ENCODE peak calls at places on chromosome 1, in eight cellular contexts. O is GM23338, H is transverse colon, W is stomach, P is suprapubic skin, U is upper lobe of left lung, M is sigmoid colon, K is HL-60. E is an unnamed sample.

GRCh38 chr1:98110674-98111073 is 189.8 kb upstream of the DPYD start:
- DNase-seq in O (no peak), H (no peak), W (no peak), P (no peak), U (no peak), M (no peak), K (no peak), E (no peak)

GRCh38 chr1:41534181-41535076 is 49.9 kb upstream of the EDN2 start:
- DNase-seq in O (no peak), H (no peak), W (no peak), P (peak), U (no peak), M (peak), K (no peak), E (no peak)

GRCh38 chr1:21620011-21620410 is 49.1 kb downstream of the RAP1GAP start:
- DNase-seq in O (no peak), H (no peak), W (no peak), P (no peak), U (no peak), M (no peak), K (no peak), E (no peak)

GRCh38 chr1:206739411-206740076 is 31.0 kb upstream of the IL19 start:
- DNase-seq in O (peak), H (peak), W (no peak), P (no peak), U (no peak), M (no peak), K (peak), E (no peak)

GRCh38 chr1:43883321-43883720 is 50.3 kb upstream of the ARTN start:
- DNase-seq in O (no peak), H (peak), W (no peak), P (no peak), U (no peak), M (no peak), K (peak), E (no peak)

GRCh38 chr1:61515096-61515495 is 209.8 kb downstream of the TM2D1 start:
- DNase-seq in O (no peak), H (no peak), W (no peak), P (no peak), U (no peak), M (no peak), K (no peak), E (no peak)

GRCh38 chr1:53060580-53060979 is 1.4 kb upstream of the PODN start:
- DNase-seq in O (no peak), H (no peak), W (no peak), P (no peak), U (no peak), M (peak), K (no peak), E (no peak)

GRCh38 chr1:201311356-201312011 is 28.2 kb downstream of the PKP1 start:
- DNase-seq in O (no peak), H (no peak), W (no peak), P (no peak), U (no peak), M (no peak), K (peak), E (no peak)

GRCh38 chr1:61318319-61319125 is 236.2 kb downstream of the NFIA start:
- DNase-seq in O (no peak), H (peak), W (no peak), P (no peak), U (no peak), M (peak), K (no peak), E (no peak)

GRCh38 chr1:58395355-58395754 is 151.2 kb downstream of the OMA1 start:
- DNase-seq in O (no peak), H (no peak), W (no peak), P (no peak), U (no peak), M (no peak), K (peak), E (no peak)

GRCh38 chr1:62299426-62300200 is 19.6 kb downstream of the KANK4 start:
- DNase-seq in O (no peak), H (peak), W (peak), P (no peak), U (no peak), M (no peak), K (no peak), E (no peak)

GRCh38 chr1:3463891-3464648 is 9.6 kb downstream of the ARHGEF16 start:
- DNase-seq in O (no peak), H (no peak), W (no peak), P (no peak), U (no peak), M (peak), K (no peak), E (no peak)

GRCh38 chr1:211603191-211603701 is 24.3 kb upstream of the SLC30A1 start:
- DNase-seq in O (no peak), H (peak), W (no peak), P (no peak), U (no peak), M (no peak), K (no peak), E (no peak)

GRCh38 chr1:168972887-168973286 is 133.6 kb upstream of the ATP1B1 start:
- DNase-seq in O (no peak), H (no peak), W (peak), P (no peak), U (peak), M (no peak), K (no peak), E (no peak)

GRCh38 chr1:106222415-106222814 is 834.1 kb upstream of the PRMT6 start:
- DNase-seq in O (peak), H (no peak), W (no peak), P (no peak), U (no peak), M (no peak), K (no peak), E (no peak)

GRCh38 chr1:45796946-45797345 is 6.5 kb upstream of the MAST2 start:
- DNase-seq in O (no peak), H (no peak), W (no peak), P (no peak), U (no peak), M (no peak), K (no peak), E (no peak)

GRCh38 chr1:51488372-51489050 is 30.6 kb downstream of the EPS15 start:
- DNase-seq in O (peak), H (no peak), W (no peak), P (no peak), U (no peak), M (no peak), K (no peak), E (no peak)

GRCh38 chr1:58586296-58586695 is 9.2 kb upstream of the TACSTD2 start:
- DNase-seq in O (no peak), H (no peak), W (no peak), P (no peak), U (no peak), M (no peak), K (no peak), E (no peak)

GRCh38 chr1:114026797-114027196 is 47.5 kb downstream of the OLFML3 start:
- DNase-seq in O (no peak), H (no peak), W (no peak), P (no peak), U (no peak), M (no peak), K (no peak), E (no peak)

GRCh38 chr1:236845830-236846229 is 50.7 kb downstream of the MTR start:
- DNase-seq in O (no peak), H (no peak), W (no peak), P (no peak), U (no peak), M (no peak), K (no peak), E (no peak)
- H3K27ac ChIP-seq in O (no peak), H (no peak), W (no peak), P (no peak), U (no peak), M (no peak), K (no peak), E (no peak)

DNA sequence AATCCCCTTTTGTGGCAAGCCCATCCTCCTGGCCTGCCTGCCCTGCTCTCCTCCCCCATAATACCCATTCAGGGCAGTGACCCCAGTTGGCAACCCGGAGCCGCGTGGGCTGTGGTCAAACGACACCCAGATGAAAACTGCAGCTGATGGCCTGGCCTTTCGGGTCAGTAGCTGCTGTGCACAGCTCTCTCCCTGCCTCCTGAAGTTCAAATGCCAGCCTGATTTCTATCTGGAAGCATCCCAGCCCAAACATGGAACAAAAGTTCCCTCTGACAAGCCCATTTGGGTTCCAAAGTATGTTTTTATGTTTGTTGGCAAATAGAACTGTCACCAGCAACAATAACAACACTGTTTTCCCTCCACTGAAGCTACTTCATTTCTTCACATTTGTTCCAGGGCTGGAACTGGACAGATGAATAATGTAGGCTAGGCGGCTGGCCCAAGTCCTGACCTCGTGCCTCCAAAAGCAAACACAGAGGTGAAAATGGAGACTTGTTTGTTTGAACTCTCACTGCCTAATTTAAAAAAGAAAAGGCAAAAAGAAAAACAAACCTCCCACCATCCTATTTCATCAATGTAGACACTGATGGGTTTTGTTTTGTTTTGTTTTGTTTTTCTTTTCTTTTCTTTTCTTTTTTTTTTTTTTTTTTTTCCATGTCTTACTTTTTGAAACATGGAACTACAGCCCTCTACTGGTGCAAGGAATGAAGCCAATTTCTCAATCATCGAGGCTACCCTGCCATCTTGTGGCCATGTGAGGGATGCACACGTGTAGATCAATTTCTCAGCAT is 179.0 kb downstream of the ADSS2 start:
- DNase-seq in O (peak), H (peak), W (peak), P (no peak), U (peak), M (peak), K (peak), E (peak)
- TF ChIP-seq POLR2AphosphoS5 in O (no peak), H (no peak), W (no peak), P (no peak), U (peak), M (peak), K (no peak), E (no peak)

DNA sequence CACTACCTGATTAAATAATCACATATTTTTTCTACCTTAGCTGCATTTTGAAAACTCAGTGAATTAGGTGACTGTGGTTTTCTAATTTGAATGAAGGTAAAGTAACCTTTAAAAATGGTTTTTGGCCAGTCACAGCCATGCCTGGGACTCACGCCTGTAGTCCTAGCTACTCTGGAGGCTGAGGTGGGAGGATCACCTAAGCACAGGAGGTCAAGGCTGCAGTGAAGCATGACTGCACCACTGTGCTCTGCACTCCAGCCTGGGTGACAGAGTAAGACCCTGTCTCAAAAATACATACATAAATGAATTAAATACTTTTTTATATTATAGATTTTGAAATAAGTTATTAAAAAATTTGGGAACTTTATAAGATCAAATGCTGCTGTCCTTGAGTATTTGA is 5.7 kb downstream of the CNST start:
- DNase-seq in O (no peak), H (no peak), W (no peak), P (no peak), U (no peak), M (no peak), K (no peak), E (no peak)
- H3K27ac ChIP-seq in O (no peak), H (peak), W (peak), P (no peak), U (peak), M (peak), K (peak), E (no peak)

GRCh38 chr1:77504986-77505385 is 177.5 kb downstream of the ZZZ3 start:
- DNase-seq in O (no peak), H (no peak), W (no peak), P (no peak), U (no peak), M (no peak), K (peak), E (no peak)
- TF ChIP-seq POLR2AphosphoS5 in O (no peak), H (no peak), W (no peak), P (no peak), U (no peak), M (no peak), K (peak), E (no peak)

GRCh38 chr1:74223453-74223852 is 11.7 kb upstream of the TNNI3K start:
- DNase-seq in O (no peak), H (no peak), W (no peak), P (no peak), U (no peak), M (no peak), K (no peak), E (no peak)
- H3K27ac ChIP-seq in O (no peak), H (no peak), W (no peak), P (no peak), U (no peak), M (no peak), K (no peak), E (no peak)

GRCh38 chr1:216600730-216601426 is 122.4 kb downstream of the ESRRG start:
- DNase-seq in O (peak), H (peak), W (peak), P (peak), U (peak), M (peak), K (no peak), E (no peak)
- TF ChIP-seq POLR2AphosphoS5 in O (peak), H (peak), W (no peak), P (no peak), U (no peak), M (peak), K (no peak), E (no peak)

GRCh38 chr1:12485231-12486172 is 132.5 kb downstream of the DHRS3 start:
- DNase-seq in O (no peak), H (no peak), W (no peak), P (no peak), U (no peak), M (no peak), K (no peak), E (no peak)
- H3K27ac ChIP-seq in O (no peak), H (no peak), W (peak), P (peak), U (peak), M (peak), K (no peak), E (peak)

GRCh38 chr1:171141336-171142051 is 43.6 kb upstream of the FMO2 start:
- DNase-seq in O (peak), H (peak), W (no peak), P (no peak), U (peak), M (peak), K (no peak), E (no peak)

GRCh38 chr1:171139890-171140289 is 45.2 kb upstream of the FMO2 start:
- DNase-seq in O (no peak), H (no peak), W (no peak), P (no peak), U (no peak), M (no peak), K (no peak), E (no peak)

GRCh38 chr1:171140466-171140865 is 44.6 kb upstream of the FMO2 start:
- DNase-seq in O (no peak), H (no peak), W (no peak), P (no peak), U (no peak), M (peak), K (no peak), E (no peak)

GRCh38 chr1:171142451-171143121 is 42.5 kb upstream of the FMO2 start:
- DNase-seq in O (peak), H (peak), W (no peak), P (no peak), U (no peak), M (peak), K (no peak), E (no peak)

DNA sequence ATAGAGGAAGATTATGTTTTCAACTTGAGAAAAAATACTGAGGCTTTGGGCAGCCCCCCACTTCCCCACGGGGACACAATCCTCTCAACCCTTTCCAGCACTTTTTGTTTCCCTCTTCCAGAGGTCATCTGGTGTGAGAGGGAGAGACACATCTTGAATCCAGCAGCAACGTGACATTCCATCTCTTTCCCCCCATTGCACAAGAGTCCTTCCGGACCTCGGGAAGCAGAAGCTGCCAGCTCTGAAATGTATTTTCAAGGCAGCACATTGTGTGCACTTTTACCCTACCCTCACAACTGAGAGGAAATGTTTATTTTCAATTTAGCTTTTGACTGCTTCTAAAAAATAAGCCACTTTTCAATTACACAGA is 43.0 kb upstream of the FMO2 start:
- DNase-seq in O (no peak), H (peak), W (no peak), P (peak), U (peak), M (peak), K (no peak), E (no peak)
- TF ChIP-seq POLR2AphosphoS5 in O (no peak), H (peak), W (peak), P (peak), U (peak), M (peak), K (no peak), E (no peak)

GRCh38 chr1:116984406-116985160 is 17.0 kb upstream of the CD101 start:
- DNase-seq in O (no peak), H (peak), W (no peak), P (no peak), U (no peak), M (peak), K (no peak), E (no peak)
- H3K27ac ChIP-seq in O (no peak), H (peak), W (no peak), P (no peak), U (no peak), M (peak), K (no peak), E (no peak)

E was measured in SK-N-MC.